ENCODE peak calls at places on chromosomes 6 and 20, in four cellular contexts. Y is glutamatergic neuron, D is psoas muscle, S is NCI-H2081 treated with DMSO at 0.1 percent for 48 hours. M is an unnamed sample.

GRCh38 chr6:158687507-158687906 is 37.7 kb downstream of the SYTL3 start:
- DNase-seq in D (no peak), S (no peak), Y (no peak), M (no peak)

GRCh38 chr20:49181265-49181877 is 6.8 kb downstream of the STAU1 start:
- DNase-seq in Y (no peak), S (no peak), D (no peak), M (peak)

GRCh38 chr6:125745281-125746018 is 4.0 kb upstream of the HEY2 start:
- DNase-seq in D (peak), Y (no peak), S (no peak), M (no peak)

GRCh38 chr6:122129313-122130025 is 270.0 kb upstream of the HSF2 start:
- DNase-seq in D (no peak), S (no peak), Y (no peak), M (no peak)

GRCh38 chr6:136656121-136656520 is 105.9 kb upstream of the MAP7 start:
- DNase-seq in D (no peak), S (no peak), Y (no peak), M (no peak)

GRCh38 chr6:25026723-25027122 is 91.0 kb upstream of the RIPOR2 start:
- DNase-seq in Y (no peak), S (no peak), D (no peak), M (no peak)

GRCh38 chr20:19785173-19785799 is 27.2 kb downstream of the RIN2 start:
- DNase-seq in D (no peak), S (no peak), Y (no peak), M (no peak)

GRCh38 chr6:109304284-109305015 is 77.8 kb downstream of the CD164 start:
- DNase-seq in D (peak), Y (no peak), S (no peak), M (no peak)

GRCh38 chr6:53109612-53110011 is 39.0 kb downstream of the GCM1 start:
- DNase-seq in Y (no peak), D (no peak), S (no peak), M (no peak)

GRCh38 chr20:10337291-10337690 is 96.7 kb downstream of the MKKS start:
- DNase-seq in Y (no peak), S (no peak), D (no peak), M (no peak)

GRCh38 chr6:85385636-85386315 is 64.1 kb upstream of the NT5E start:
- DNase-seq in D (no peak), S (no peak), Y (no peak), M (no peak)

GRCh38 chr6:151716446-151717047 is 90.9 kb upstream of the ESR1 start:
- DNase-seq in S (no peak), Y (no peak), D (no peak), M (peak)

GRCh38 chr20:35615667-35616464 is at the start of gene SPAG4:
- DNase-seq in D (peak), Y (peak), S (peak), M (no peak)

GRCh38 chr6:142478117-142478516 is 176.3 kb downstream of the ADGRG6 start:
- DNase-seq in S (no peak), D (no peak), Y (peak), M (no peak)

GRCh38 chr6:43097502-43097901 is 21.4 kb downstream of the PTK7 start:
- DNase-seq in S (no peak), Y (no peak), D (no peak), M (no peak)

GRCh38 chr6:70298070-70298469 is 4.8 kb downstream of the COL9A1 start:
- DNase-seq in S (no peak), Y (no peak), D (no peak), M (no peak)

GRCh38 chr6:49110876-49111275 is 352.2 kb downstream of the MMUT start:
- DNase-seq in D (no peak), S (no peak), Y (no peak), M (no peak)

GRCh38 chr6:2630362-2630761 is 120.4 kb downstream of the MYLK4 start:
- DNase-seq in Y (no peak), D (no peak), S (no peak), M (no peak)

GRCh38 chr6:157148391-157149323 is 174.7 kb downstream of the TMEM242 start:
- DNase-seq in Y (no peak), S (peak), D (peak), M (no peak)

GRCh38 chr6:125236536-125237327 is 65.0 kb downstream of the HDDC2 start:
- DNase-seq in Y (no peak), D (no peak), S (no peak), M (no peak)

GRCh38 chr6:17493286-17493685 is 99.9 kb downstream of the CAP2 start:
- DNase-seq in Y (no peak), S (no peak), D (no peak), M (no peak)

GRCh38 chr20:59933849-59934585 is 580 bp upstream of the SYCP2 start:
- DNase-seq in Y (peak), D (peak), S (no peak), M (no peak)

GRCh38 chr20:3990741-3991140 is 24.6 kb downstream of the RNF24 start:
- DNase-seq in S (no peak), Y (no peak), D (no peak), M (no peak)

GRCh38 chr6:78947962-78948361 is 80.6 kb downstream of the IRAK1BP1 start:
- DNase-seq in S (no peak), Y (no peak), D (no peak), M (no peak)

GRCh38 chr20:33672426-33673114 is 1.7 kb downstream of the NECAB3 start:
- DNase-seq in Y (peak), S (no peak), D (peak), M (no peak)

GRCh38 chr20:62719250-62719945 is 10.8 kb downstream of the NTSR1 start:
- DNase-seq in S (no peak), D (no peak), Y (no peak), M (no peak)

GRCh38 chr6:90256698-90257485 is 39.8 kb downstream of the BACH2 start:
- DNase-seq in Y (no peak), D (no peak), S (no peak), M (no peak)

GRCh38 chr6:147534116-147534865 is 25.8 kb downstream of the SAMD5 start:
- DNase-seq in S (no peak), Y (no peak), D (no peak), M (no peak)

GRCh38 chr6:90219168-90219985 is 77.3 kb downstream of the BACH2 start:
- DNase-seq in S (peak), D (peak), Y (peak), M (peak)

GRCh38 chr20:21968486-21968885 is 263.0 kb downstream of the PAX1 start:
- DNase-seq in D (no peak), S (no peak), Y (no peak), M (no peak)

GRCh38 chr20:46406986-46407670 is 713 bp upstream of the ELMO2 start:
- DNase-seq in Y (no peak), D (peak), S (no peak), M (peak)

M was measured in LNCaP clone FGC.